ENCODE peak calls at places on chromosome 7, in four cellular contexts. T, X, A and B are unnamed samples.
A peak's percentile ranks its signal among the peaks of the same experiment; 100 is the strongest.

GRCh38 chr7:159209429-159209828 is 64.8 kb upstream of the VIPR2 start:
- DNase-seq in T (no peak), X (no peak), A (no peak), B (no peak)

GRCh38 chr7:32890010-32890552 is 1.5 kb downstream of the KBTBD2 start:
- DNase-seq in T (no peak), A (no peak), X (peak; percentile 51), B (no peak)

GRCh38 chr7:37248396-37248836 is 200.2 kb downstream of the ELMO1 start:
- DNase-seq in X (no peak), A (no peak), T (no peak), B (no peak)

GRCh38 chr7:105261689-105262088 is 127.0 kb downstream of the SRPK2 start:
- DNase-seq in X (peak; percentile 56), T (no peak), A (no peak), B (no peak)

GRCh38 chr7:138882249-138882648 is 84.3 kb upstream of the ATP6V0A4 start:
- DNase-seq in T (no peak), X (no peak), A (no peak), B (no peak)

GRCh38 chr7:131605280-131605878 is 49.0 kb upstream of the PODXL start:
- DNase-seq in T (no peak), X (no peak), A (no peak), B (no peak)

GRCh38 chr7:29156798-29157461 is 10.6 kb upstream of the CPVL start:
- DNase-seq in T (no peak), X (no peak), A (no peak), B (no peak)

GRCh38 chr7:92987095-92987494 is 130.7 kb downstream of the SAMD9 start:
- DNase-seq in T (no peak), X (peak; percentile 23), A (no peak), B (no peak)

GRCh38 chr7:3289996-3290395 is 11.1 kb upstream of the SDK1 start:
- DNase-seq in T (no peak), X (no peak), A (no peak), B (no peak)

GRCh38 chr7:66507764-66508296 is 120.9 kb upstream of the KCTD7 start:
- DNase-seq in X (no peak), T (no peak), A (no peak), B (no peak)

GRCh38 chr7:90749774-90750173 is 153.7 kb downstream of the CDK14 start:
- DNase-seq in A (no peak), X (peak; percentile 36), T (no peak), B (no peak)

GRCh38 chr7:2103071-2103898 is 129.5 kb downstream of the MAD1L1 start:
- DNase-seq in X (no peak), A (no peak), T (no peak), B (no peak)

GRCh38 chr7:94903971-94904370 is 3.4 kb upstream of the PPP1R9A start:
- DNase-seq in A (no peak), T (no peak), X (no peak), B (no peak)

GRCh38 chr7:12749746-12750145 is 62.3 kb downstream of the ARL4A start:
- DNase-seq in A (no peak), T (no peak), X (no peak), B (no peak)

GRCh38 chr7:152054377-152055230 is 29.1 kb downstream of the GALNT11 start:
- DNase-seq in A (no peak), X (peak; percentile 90), T (no peak), B (no peak)

GRCh38 chr7:75055830-75056431 is 17.7 kb downstream of the RCC1L start:
- DNase-seq in T (no peak), X (peak; percentile 65), A (no peak), B (no peak)

GRCh38 chr7:113159746-113160339 is 41.5 kb upstream of the SMIM30 start:
- DNase-seq in X (peak; percentile 49), T (no peak), A (no peak), B (no peak)

GRCh38 chr7:24440851-24441250 is 132.4 kb upstream of the PALS2 start:
- DNase-seq in X (peak; percentile 32), T (no peak), A (no peak), B (no peak)

GRCh38 chr7:105315357-105315756 is 73.4 kb downstream of the SRPK2 start:
- DNase-seq in A (no peak), X (peak; percentile 35), T (no peak), B (no peak)

GRCh38 chr7:39248693-39249090 is 271.0 kb downstream of the POU6F2 start:
- DNase-seq in A (no peak), T (no peak), X (no peak), B (no peak)

GRCh38 chr7:51772131-51772530 is 455.5 kb upstream of the COBL start:
- DNase-seq in A (no peak), T (no peak), X (no peak), B (no peak)

GRCh38 chr7:65463184-65463583 is 89.5 kb downstream of the ZNF92 start:
- DNase-seq in T (no peak), A (no peak), X (no peak), B (no peak)

GRCh38 chr7:29017666-29018065 is 59.5 kb upstream of the TRIL start:
- DNase-seq in X (peak; percentile 21), A (no peak), T (no peak), B (no peak)

GRCh38 chr7:128422856-128423255 is 13.1 kb upstream of the IMPDH1 start:
- DNase-seq in A (no peak), T (no peak), X (no peak), B (no peak)

GRCh38 chr7:41886257-41886905 is 183.5 kb upstream of the INHBA start:
- DNase-seq in X (peak; percentile 98), T (no peak), A (peak; percentile 50), B (no peak)

GRCh38 chr7:100568936-100569844 is 4.5 kb downstream of the SAP25 start:
- DNase-seq in T (no peak), A (peak; percentile 79), X (peak; percentile 51), B (peak; percentile 73)

GRCh38 chr7:73701357-73701995 is 18.0 kb downstream of the STX1A start:
- DNase-seq in X (peak; percentile 71), A (peak; percentile 74), T (no peak), B (no peak)

GRCh38 chr7:142140560-142140959 is 29.0 kb downstream of the MGAM2 start:
- DNase-seq in X (no peak), T (no peak), A (no peak), B (no peak)

GRCh38 chr7:111564078-111564477 is 1.8 kb upstream of the IMMP2L start:
- DNase-seq in T (no peak), X (no peak), A (no peak), B (no peak)

GRCh38 chr7:30003098-30003497 is 13.5 kb upstream of the SCRN1 start:
- DNase-seq in T (no peak), A (no peak), X (no peak), B (no peak)

GRCh38 chr7:27203378-27203953 is 3.6 kb upstream of the HOXA13 start:
- DNase-seq in T (no peak), A (peak; percentile 30), X (no peak), B (no peak)

GRCh38 chr7:27203964-27204594 is 4.2 kb upstream of the HOXA13 start:
- DNase-seq in T (no peak), X (no peak), A (peak; percentile 21), B (no peak)

GRCh38 chr7:27207348-27207985 is 7.6 kb upstream of the HOXA13 start:
- DNase-seq in X (no peak), T (no peak), A (peak; percentile 41), B (no peak)

GRCh38 chr7:27204851-27205322 is 5.0 kb upstream of the HOXA13 start:
- DNase-seq in X (peak; percentile 25), T (no peak), A (peak; percentile 52), B (peak; percentile 49)

GRCh38 chr7:27205325-27206280 is 5.7 kb upstream of the HOXA13 start:
- DNase-seq in T (no peak), X (no peak), A (peak; percentile 46), B (no peak)
- H3K4me3 ChIP-seq in T (no peak overlapping the region), X (no peak overlapping the region), A (peak overlapping the region; percentile 32), B (no peak overlapping the region)

DNA sequence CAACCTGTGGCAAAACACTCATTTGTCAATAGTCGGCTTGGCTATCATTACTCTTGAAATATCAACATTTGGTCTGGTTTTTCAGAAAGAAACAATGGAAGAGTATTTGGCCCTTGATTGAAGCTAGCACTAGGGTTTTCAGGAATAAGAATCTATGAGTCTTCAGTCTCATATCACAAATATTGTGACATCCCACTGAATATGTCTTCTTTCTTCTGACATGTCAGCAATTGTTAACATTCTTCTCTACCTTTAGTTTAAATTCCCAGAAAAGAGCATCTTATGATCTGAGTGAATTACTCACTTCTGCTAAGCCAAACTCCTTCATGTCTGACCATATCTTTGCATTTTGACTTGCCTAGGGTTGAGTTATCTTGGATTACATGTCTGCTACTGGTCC is 435.2 kb upstream of the SEMA3D start:
- DNase-seq in A (no peak), T (no peak), X (no peak), B (no peak)
- H3K4me3 ChIP-seq in A (no peak overlapping the region), T (no peak overlapping the region), X (no peak overlapping the region), B (no peak overlapping the region)

GRCh38 chr7:7156663-7157062 is 25.7 kb upstream of the C1GALT1 start:
- DNase-seq in A (no peak), T (no peak), X (no peak), B (no peak)

GRCh38 chr7:7157177-7157886 is 25.0 kb upstream of the C1GALT1 start:
- DNase-seq in X (peak; percentile 76), T (peak; percentile 45), A (no peak), B (peak; percentile 79)

GRCh38 chr7:7159063-7159645 is 23.2 kb upstream of the C1GALT1 start:
- DNase-seq in T (no peak), A (no peak), X (no peak), B (no peak)

GRCh38 chr7:7152315-7152714 is 30.0 kb upstream of the C1GALT1 start:
- DNase-seq in A (no peak), T (no peak), X (no peak), B (no peak)

DNA sequence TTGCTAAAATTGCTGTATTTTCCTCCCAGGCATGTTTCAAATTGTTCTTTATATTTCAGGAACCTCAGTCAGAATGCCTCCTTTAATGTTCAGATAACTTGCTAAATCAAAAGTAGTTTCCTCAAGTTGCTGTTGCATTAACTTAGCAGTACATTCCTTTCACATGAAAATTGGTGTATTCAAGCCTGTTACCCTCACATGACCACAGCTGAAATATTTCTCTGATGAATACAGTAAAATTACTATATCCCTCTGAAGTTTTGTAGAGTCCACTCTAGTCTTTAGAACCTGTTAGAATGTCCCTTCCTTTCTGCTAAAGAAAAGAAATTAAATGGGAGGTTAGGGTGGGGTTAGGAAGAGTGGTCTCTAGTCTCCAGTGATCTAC is 24.5 kb upstream of the C1GALT1 start:
- DNase-seq in T (no peak), X (peak; percentile 69), A (no peak), B (no peak)
- H3K4me3 ChIP-seq in T (no peak overlapping the region), X (peak overlapping the region; percentile 30), A (no peak overlapping the region), B (peak overlapping the region; percentile 39)

DNA sequence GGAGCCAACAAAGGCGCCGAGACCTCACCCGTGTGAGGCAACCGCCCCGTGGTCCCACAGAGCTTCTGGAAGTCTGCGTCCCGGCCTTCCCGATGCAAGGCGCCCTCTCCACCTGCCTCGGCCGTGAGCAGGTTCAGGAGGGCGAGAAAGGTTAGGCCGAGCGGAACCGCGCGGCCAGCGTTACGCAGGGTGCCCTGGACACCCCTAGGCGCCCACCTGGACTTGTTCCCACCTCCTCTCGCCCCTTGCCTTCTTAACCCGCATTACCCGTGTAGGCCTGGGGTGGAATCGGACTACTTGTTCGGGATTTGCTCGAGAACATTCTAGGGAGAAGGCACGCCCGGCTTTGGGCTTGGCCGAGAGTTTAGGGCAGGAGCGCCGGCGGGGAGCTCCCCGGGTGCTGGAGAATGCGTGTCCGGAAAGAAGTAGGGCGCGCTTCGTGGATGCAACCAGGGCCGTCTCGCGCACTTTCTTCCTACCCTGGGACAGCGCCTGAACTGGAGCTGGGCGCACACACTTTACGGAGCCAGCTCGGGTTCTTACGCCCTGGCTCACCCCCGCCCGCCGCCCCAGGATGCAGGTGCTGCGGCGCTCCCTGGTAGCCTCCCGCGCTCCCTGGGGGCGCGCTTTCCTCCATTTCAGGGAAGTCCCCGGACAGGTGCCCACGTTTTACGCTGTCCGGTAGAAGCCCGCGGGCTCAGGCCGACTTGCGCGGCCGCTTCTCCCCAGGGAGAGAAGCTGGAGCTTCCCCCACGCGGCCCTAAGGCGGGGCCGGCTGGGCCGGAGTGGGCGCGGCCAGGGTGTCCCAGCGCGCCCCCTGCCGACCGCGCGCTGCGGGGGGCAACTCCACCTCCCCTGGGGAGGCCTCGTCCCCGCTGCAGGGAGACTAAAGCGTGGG is 74.5 kb downstream of the INSIG1 start:
- DNase-seq in X (no peak), T (no peak), A (no peak), B (no peak)
- H3K4me3 ChIP-seq in X (no peak overlapping the region), T (peak overlapping the region; percentile 36), A (no peak overlapping the region), B (no peak overlapping the region)